ENCODE peak calls at places on chromosomes 6 and 20, in ten cellular contexts. T, P, G, H, K, Y, D, E, F and M are unnamed samples.

GRCh38 chr6:41511443-41512060 is 34.6 kb upstream of the FOXP4 start:
- DNase-seq in G (no peak), F (no peak), H (no peak), Y (no peak), T (no peak), E (no peak), K (no peak), D (no peak), P (no peak), M (no peak)

GRCh38 chr6:25254671-25255070 is 24.5 kb upstream of the CARMIL1 start:
- DNase-seq in F (no peak), E (no peak), G (no peak), T (no peak), D (no peak), Y (no peak), P (no peak), H (no peak), K (no peak), M (no peak)

GRCh38 chr6:169794317-169795055 is 43.1 kb downstream of the ERMARD start:
- DNase-seq in T (no peak), E (no peak), Y (no peak), H (peak; percentile 47), G (peak; percentile 2), F (no peak), D (no peak), P (no peak), K (no peak), M (peak; percentile 60)

GRCh38 chr6:119102901-119103300 is 24.4 kb upstream of the FAM184A start:
- DNase-seq in T (no peak), P (no peak), D (no peak), Y (no peak), E (no peak), H (no peak), F (no peak), G (no peak), K (no peak), M (no peak)

GRCh38 chr6:100350139-100350538 is 114.6 kb downstream of the SIM1 start:
- DNase-seq in T (no peak), D (no peak), E (no peak), G (no peak), H (no peak), K (no peak), F (no peak), P (no peak), Y (no peak), M (no peak)

GRCh38 chr6:43306086-43306485 is 2.5 kb downstream of the CRIP3 start:
- DNase-seq in P (no peak), K (no peak), D (no peak), E (no peak), F (no peak), H (no peak), G (no peak), Y (no peak), T (no peak), M (no peak)

GRCh38 chr6:121647905-121648304 is 212.5 kb downstream of the GJA1 start:
- DNase-seq in P (no peak), Y (no peak), D (no peak), G (no peak), T (no peak), H (no peak), F (no peak), K (no peak), E (no peak), M (no peak)

GRCh38 chr6:57243954-57244353 is 21.8 kb upstream of the RAB23 start:
- DNase-seq in H (no peak), T (no peak), P (no peak), G (no peak), E (no peak), Y (no peak), K (no peak), F (no peak), D (no peak), M (no peak)

GRCh38 chr6:1894954-1895353 is 285.2 kb downstream of the FOXC1 start:
- DNase-seq in D (no peak), E (no peak), Y (no peak), P (peak; percentile 46), F (no peak), G (no peak), K (no peak), T (no peak), H (no peak), M (no peak)

GRCh38 chr6:56758553-56758952 is 115.9 kb upstream of the DST start:
- DNase-seq in P (no peak), E (no peak), F (no peak), G (no peak), T (no peak), K (no peak), Y (no peak), H (no peak), D (no peak), M (no peak)

GRCh38 chr6:147742445-147742844 is 234.0 kb downstream of the SAMD5 start:
- DNase-seq in P (no peak), T (no peak), H (no peak), D (no peak), F (no peak), G (no peak), K (no peak), Y (no peak), E (no peak), M (no peak)

GRCh38 chr20:62980380-62980960 is 26.3 kb downstream of the BHLHE23 start:
- DNase-seq in P (no peak), T (no peak), G (no peak), D (no peak), E (no peak), K (no peak), Y (no peak), F (no peak), H (no peak), M (no peak)

GRCh38 chr20:45487231-45487635 is 17.7 kb downstream of the WFDC2 start:
- DNase-seq in D (no peak), T (no peak), H (no peak), Y (peak; percentile 83), K (no peak), P (no peak), F (no peak), E (no peak), G (no peak), M (no peak)